ENCODE peak calls at places on chromosome 19, in six cellular contexts. One of them, this sample, is unnamed.

GRCh38 chr19:5166262-5166661 is 174.3 kb downstream of the PTPRS start:
- DNase-seq in stimulated activated CD4-positive, alpha-beta T cell treated with anti-CD3 and anti-CD28 coated beads, Interleukin-1b, Interleukin-23, amount 100 ng/mL, for 1 hour: no peak
- DNase-seq in right cardiac atrium: no peak
- DNase-seq in NCI-H1417 treated with DMSO at 0.1 percent for 48 hours: no peak
- DNase-seq in SK-N-SH: no peak
- DNase-seq in HFFc6: peak
- DNase-seq in this sample: peak

GRCh38 chr19:4457654-4458406 is at the start of gene UBXN6:
- DNase-seq in SK-N-SH: peak
- DNase-seq in right cardiac atrium: peak
- DNase-seq in stimulated activated CD4-positive, alpha-beta T cell treated with anti-CD3 and anti-CD28 coated beads, Interleukin-1b, Interleukin-23, amount 100 ng/mL, for 1 hour: peak
- DNase-seq in NCI-H1417 treated with DMSO at 0.1 percent for 48 hours: peak
- DNase-seq in HFFc6: peak
- DNase-seq in this sample: peak

GRCh38 chr19:7533925-7534480 is 1.5 kb upstream of the PNPLA6 start:
- DNase-seq in SK-N-SH: peak
- DNase-seq in stimulated activated CD4-positive, alpha-beta T cell treated with anti-CD3 and anti-CD28 coated beads, Interleukin-1b, Interleukin-23, amount 100 ng/mL, for 1 hour: peak
- DNase-seq in HFFc6: peak
- DNase-seq in NCI-H1417 treated with DMSO at 0.1 percent for 48 hours: peak
- DNase-seq in right cardiac atrium: peak
- DNase-seq in this sample: peak

GRCh38 chr19:10836478-10837325 is 690 bp upstream of the TMED1 start:
- DNase-seq in right cardiac atrium: peak
- DNase-seq in HFFc6: no peak
- DNase-seq in SK-N-SH: no peak
- DNase-seq in stimulated activated CD4-positive, alpha-beta T cell treated with anti-CD3 and anti-CD28 coated beads, Interleukin-1b, Interleukin-23, amount 100 ng/mL, for 1 hour: peak
- DNase-seq in NCI-H1417 treated with DMSO at 0.1 percent for 48 hours: no peak
- DNase-seq in this sample: peak

GRCh38 chr19:1252221-1252817 is 3.9 kb downstream of the MIDN start:
- DNase-seq in HFFc6: peak
- DNase-seq in SK-N-SH: peak
- DNase-seq in NCI-H1417 treated with DMSO at 0.1 percent for 48 hours: no peak
- DNase-seq in stimulated activated CD4-positive, alpha-beta T cell treated with anti-CD3 and anti-CD28 coated beads, Interleukin-1b, Interleukin-23, amount 100 ng/mL, for 1 hour: no peak
- DNase-seq in right cardiac atrium: peak
- DNase-seq in this sample: peak

GRCh38 chr19:41933131-41933458 is 4.8 kb upstream of the ERFL start:
- DNase-seq in NCI-H1417 treated with DMSO at 0.1 percent for 48 hours: no peak
- DNase-seq in SK-N-SH: no peak
- DNase-seq in stimulated activated CD4-positive, alpha-beta T cell treated with anti-CD3 and anti-CD28 coated beads, Interleukin-1b, Interleukin-23, amount 100 ng/mL, for 1 hour: no peak
- DNase-seq in HFFc6: no peak
- DNase-seq in right cardiac atrium: no peak
- DNase-seq in this sample: peak

GRCh38 chr19:7575426-7576040 is 20.1 kb upstream of the CAMSAP3 start:
- DNase-seq in right cardiac atrium: no peak
- DNase-seq in stimulated activated CD4-positive, alpha-beta T cell treated with anti-CD3 and anti-CD28 coated beads, Interleukin-1b, Interleukin-23, amount 100 ng/mL, for 1 hour: no peak
- DNase-seq in NCI-H1417 treated with DMSO at 0.1 percent for 48 hours: no peak
- DNase-seq in HFFc6: no peak
- DNase-seq in SK-N-SH: no peak
- DNase-seq in this sample: peak

GRCh38 chr19:37941820-37942515 is 35.0 kb downstream of the SIPA1L3 start:
- DNase-seq in NCI-H1417 treated with DMSO at 0.1 percent for 48 hours: no peak
- DNase-seq in HFFc6: no peak
- DNase-seq in SK-N-SH: no peak
- DNase-seq in stimulated activated CD4-positive, alpha-beta T cell treated with anti-CD3 and anti-CD28 coated beads, Interleukin-1b, Interleukin-23, amount 100 ng/mL, for 1 hour: no peak
- DNase-seq in right cardiac atrium: no peak
- DNase-seq in this sample: no peak

GRCh38 chr19:46586294-46586693 is 14.8 kb upstream of the CALM3 start:
- DNase-seq in stimulated activated CD4-positive, alpha-beta T cell treated with anti-CD3 and anti-CD28 coated beads, Interleukin-1b, Interleukin-23, amount 100 ng/mL, for 1 hour: no peak
- DNase-seq in right cardiac atrium: no peak
- DNase-seq in SK-N-SH: no peak
- DNase-seq in HFFc6: no peak
- DNase-seq in NCI-H1417 treated with DMSO at 0.1 percent for 48 hours: no peak
- DNase-seq in this sample: no peak

GRCh38 chr19:17240855-17241399 is 4.8 kb downstream of the NR2F6 start:
- DNase-seq in stimulated activated CD4-positive, alpha-beta T cell treated with anti-CD3 and anti-CD28 coated beads, Interleukin-1b, Interleukin-23, amount 100 ng/mL, for 1 hour: no peak
- DNase-seq in HFFc6: no peak
- DNase-seq in right cardiac atrium: no peak
- DNase-seq in NCI-H1417 treated with DMSO at 0.1 percent for 48 hours: no peak
- DNase-seq in SK-N-SH: no peak
- DNase-seq in this sample: peak

GRCh38 chr19:6023085-6023682 is 45.2 kb upstream of the RANBP3 start:
- DNase-seq in stimulated activated CD4-positive, alpha-beta T cell treated with anti-CD3 and anti-CD28 coated beads, Interleukin-1b, Interleukin-23, amount 100 ng/mL, for 1 hour: no peak
- DNase-seq in right cardiac atrium: no peak
- DNase-seq in HFFc6: peak
- DNase-seq in SK-N-SH: peak
- DNase-seq in NCI-H1417 treated with DMSO at 0.1 percent for 48 hours: no peak
- DNase-seq in this sample: peak

GRCh38 chr19:45975296-45975695 is 1.6 kb upstream of the NOVA2 start:
- DNase-seq in HFFc6: no peak
- DNase-seq in NCI-H1417 treated with DMSO at 0.1 percent for 48 hours: no peak
- DNase-seq in right cardiac atrium: no peak
- DNase-seq in SK-N-SH: no peak
- DNase-seq in stimulated activated CD4-positive, alpha-beta T cell treated with anti-CD3 and anti-CD28 coated beads, Interleukin-1b, Interleukin-23, amount 100 ng/mL, for 1 hour: no peak
- DNase-seq in this sample: no peak

GRCh38 chr19:46283771-46284170 is 13.1 kb upstream of the HIF3A start:
- DNase-seq in HFFc6: no peak
- DNase-seq in SK-N-SH: no peak
- DNase-seq in stimulated activated CD4-positive, alpha-beta T cell treated with anti-CD3 and anti-CD28 coated beads, Interleukin-1b, Interleukin-23, amount 100 ng/mL, for 1 hour: no peak
- DNase-seq in NCI-H1417 treated with DMSO at 0.1 percent for 48 hours: no peak
- DNase-seq in right cardiac atrium: peak
- DNase-seq in this sample: no peak

GRCh38 chr19:10315335-10316214 is at the start of gene FDX2:
- DNase-seq in right cardiac atrium: peak
- DNase-seq in SK-N-SH: peak
- DNase-seq in stimulated activated CD4-positive, alpha-beta T cell treated with anti-CD3 and anti-CD28 coated beads, Interleukin-1b, Interleukin-23, amount 100 ng/mL, for 1 hour: peak
- DNase-seq in HFFc6: peak
- DNase-seq in NCI-H1417 treated with DMSO at 0.1 percent for 48 hours: peak
- DNase-seq in this sample: peak

GRCh38 chr19:21052902-21053301 is 29.1 kb upstream of the ZNF714 start:
- DNase-seq in stimulated activated CD4-positive, alpha-beta T cell treated with anti-CD3 and anti-CD28 coated beads, Interleukin-1b, Interleukin-23, amount 100 ng/mL, for 1 hour: no peak
- DNase-seq in NCI-H1417 treated with DMSO at 0.1 percent for 48 hours: no peak
- DNase-seq in SK-N-SH: no peak
- DNase-seq in HFFc6: no peak
- DNase-seq in right cardiac atrium: no peak
- DNase-seq in this sample: no peak

GRCh38 chr19:53432088-53432661 is 391 bp downstream of the ZNF761 start:
- DNase-seq in SK-N-SH: peak
- DNase-seq in HFFc6: peak
- DNase-seq in stimulated activated CD4-positive, alpha-beta T cell treated with anti-CD3 and anti-CD28 coated beads, Interleukin-1b, Interleukin-23, amount 100 ng/mL, for 1 hour: no peak
- DNase-seq in right cardiac atrium: peak
- DNase-seq in NCI-H1417 treated with DMSO at 0.1 percent for 48 hours: no peak
- DNase-seq in this sample: peak

GRCh38 chr19:33698576-33699435 is 77.1 kb downstream of the CHST8 start:
- DNase-seq in HFFc6: no peak
- DNase-seq in SK-N-SH: peak
- DNase-seq in NCI-H1417 treated with DMSO at 0.1 percent for 48 hours: no peak
- DNase-seq in stimulated activated CD4-positive, alpha-beta T cell treated with anti-CD3 and anti-CD28 coated beads, Interleukin-1b, Interleukin-23, amount 100 ng/mL, for 1 hour: no peak
- DNase-seq in right cardiac atrium: no peak
- DNase-seq in this sample: peak

GRCh38 chr19:10353793-10354391 is 14.5 kb upstream of the ICAM3 start:
- DNase-seq in NCI-H1417 treated with DMSO at 0.1 percent for 48 hours: no peak
- DNase-seq in SK-N-SH: peak
- DNase-seq in right cardiac atrium: peak
- DNase-seq in stimulated activated CD4-positive, alpha-beta T cell treated with anti-CD3 and anti-CD28 coated beads, Interleukin-1b, Interleukin-23, amount 100 ng/mL, for 1 hour: peak
- DNase-seq in HFFc6: no peak
- DNase-seq in this sample: peak

GRCh38 chr19:16889429-16889882 is 657 bp downstream of the F2RL3 start:
- DNase-seq in right cardiac atrium: peak
- DNase-seq in stimulated activated CD4-positive, alpha-beta T cell treated with anti-CD3 and anti-CD28 coated beads, Interleukin-1b, Interleukin-23, amount 100 ng/mL, for 1 hour: no peak
- DNase-seq in HFFc6: no peak
- DNase-seq in SK-N-SH: peak
- DNase-seq in NCI-H1417 treated with DMSO at 0.1 percent for 48 hours: no peak
- DNase-seq in this sample: peak

GRCh38 chr19:1567116-1567847 is 843 bp downstream of the MEX3D start:
- DNase-seq in right cardiac atrium: peak
- DNase-seq in stimulated activated CD4-positive, alpha-beta T cell treated with anti-CD3 and anti-CD28 coated beads, Interleukin-1b, Interleukin-23, amount 100 ng/mL, for 1 hour: no peak
- DNase-seq in HFFc6: peak
- DNase-seq in SK-N-SH: peak
- DNase-seq in NCI-H1417 treated with DMSO at 0.1 percent for 48 hours: no peak
- DNase-seq in this sample: peak

GRCh38 chr19:1118999-1119398 is 15.2 kb downstream of the GPX4 start:
- DNase-seq in HFFc6: no peak
- DNase-seq in stimulated activated CD4-positive, alpha-beta T cell treated with anti-CD3 and anti-CD28 coated beads, Interleukin-1b, Interleukin-23, amount 100 ng/mL, for 1 hour: no peak
- DNase-seq in NCI-H1417 treated with DMSO at 0.1 percent for 48 hours: no peak
- DNase-seq in right cardiac atrium: peak
- DNase-seq in SK-N-SH: no peak
- DNase-seq in this sample: no peak

GRCh38 chr19:47697863-47698609 is 15.2 kb upstream of the EHD2 start:
- DNase-seq in HFFc6: peak
- DNase-seq in SK-N-SH: peak
- DNase-seq in stimulated activated CD4-positive, alpha-beta T cell treated with anti-CD3 and anti-CD28 coated beads, Interleukin-1b, Interleukin-23, amount 100 ng/mL, for 1 hour: peak
- DNase-seq in NCI-H1417 treated with DMSO at 0.1 percent for 48 hours: peak
- DNase-seq in right cardiac atrium: peak
- DNase-seq in this sample: peak

GRCh38 chr19:51572908-51573307 is 1.8 kb downstream of the ZNF175 start:
- DNase-seq in SK-N-SH: no peak
- DNase-seq in NCI-H1417 treated with DMSO at 0.1 percent for 48 hours: no peak
- DNase-seq in stimulated activated CD4-positive, alpha-beta T cell treated with anti-CD3 and anti-CD28 coated beads, Interleukin-1b, Interleukin-23, amount 100 ng/mL, for 1 hour: no peak
- DNase-seq in HFFc6: peak
- DNase-seq in right cardiac atrium: no peak
- DNase-seq in this sample: peak

GRCh38 chr19:15129856-15130580 is 22.8 kb downstream of the SYDE1 start:
- DNase-seq in stimulated activated CD4-positive, alpha-beta T cell treated with anti-CD3 and anti-CD28 coated beads, Interleukin-1b, Interleukin-23, amount 100 ng/mL, for 1 hour: no peak
- DNase-seq in HFFc6: no peak
- DNase-seq in NCI-H1417 treated with DMSO at 0.1 percent for 48 hours: no peak
- DNase-seq in right cardiac atrium: no peak
- DNase-seq in SK-N-SH: no peak
- DNase-seq in this sample: no peak

GRCh38 chr19:40565910-40566495 is 10.7 kb upstream of the SHKBP1 start:
- DNase-seq in stimulated activated CD4-positive, alpha-beta T cell treated with anti-CD3 and anti-CD28 coated beads, Interleukin-1b, Interleukin-23, amount 100 ng/mL, for 1 hour: no peak
- DNase-seq in right cardiac atrium: no peak
- DNase-seq in NCI-H1417 treated with DMSO at 0.1 percent for 48 hours: no peak
- DNase-seq in HFFc6: no peak
- DNase-seq in SK-N-SH: peak
- DNase-seq in this sample: peak

GRCh38 chr19:17575871-17576757 is 20.7 kb downstream of the COLGALT1 start:
- DNase-seq in SK-N-SH: peak
- DNase-seq in right cardiac atrium: no peak
- DNase-seq in NCI-H1417 treated with DMSO at 0.1 percent for 48 hours: no peak
- DNase-seq in stimulated activated CD4-positive, alpha-beta T cell treated with anti-CD3 and anti-CD28 coated beads, Interleukin-1b, Interleukin-23, amount 100 ng/mL, for 1 hour: no peak
- DNase-seq in HFFc6: no peak
- DNase-seq in this sample: peak

GRCh38 chr19:33472696-33473624 is 48.6 kb downstream of the PEPD start:
- DNase-seq in SK-N-SH: no peak
- DNase-seq in NCI-H1417 treated with DMSO at 0.1 percent for 48 hours: no peak
- DNase-seq in right cardiac atrium: no peak
- DNase-seq in HFFc6: peak
- DNase-seq in stimulated activated CD4-positive, alpha-beta T cell treated with anti-CD3 and anti-CD28 coated beads, Interleukin-1b, Interleukin-23, amount 100 ng/mL, for 1 hour: no peak
- DNase-seq in this sample: peak

GRCh38 chr19:2333027-2333806 is 4.7 kb downstream of the SPPL2B start:
- DNase-seq in stimulated activated CD4-positive, alpha-beta T cell treated with anti-CD3 and anti-CD28 coated beads, Interleukin-1b, Interleukin-23, amount 100 ng/mL, for 1 hour: no peak
- DNase-seq in SK-N-SH: no peak
- DNase-seq in NCI-H1417 treated with DMSO at 0.1 percent for 48 hours: no peak
- DNase-seq in right cardiac atrium: no peak
- DNase-seq in HFFc6: no peak
- DNase-seq in this sample: no peak

GRCh38 chr19:397321-397720 is 11.6 kb downstream of the C2CD4C start:
- DNase-seq in right cardiac atrium: no peak
- DNase-seq in stimulated activated CD4-positive, alpha-beta T cell treated with anti-CD3 and anti-CD28 coated beads, Interleukin-1b, Interleukin-23, amount 100 ng/mL, for 1 hour: no peak
- DNase-seq in HFFc6: no peak
- DNase-seq in SK-N-SH: no peak
- DNase-seq in NCI-H1417 treated with DMSO at 0.1 percent for 48 hours: no peak
- DNase-seq in this sample: peak

GRCh38 chr19:57708641-57709354 is at the start of gene ZNF154:
- DNase-seq in NCI-H1417 treated with DMSO at 0.1 percent for 48 hours: no peak
- DNase-seq in HFFc6: no peak
- DNase-seq in stimulated activated CD4-positive, alpha-beta T cell treated with anti-CD3 and anti-CD28 coated beads, Interleukin-1b, Interleukin-23, amount 100 ng/mL, for 1 hour: no peak
- DNase-seq in SK-N-SH: no peak
- DNase-seq in right cardiac atrium: peak
- DNase-seq in this sample: peak

GRCh38 chr19:58538257-58539168 is 5.4 kb upstream of the TRIM28 start:
- DNase-seq in stimulated activated CD4-positive, alpha-beta T cell treated with anti-CD3 and anti-CD28 coated beads, Interleukin-1b, Interleukin-23, amount 100 ng/mL, for 1 hour: no peak
- DNase-seq in SK-N-SH: no peak
- DNase-seq in HFFc6: no peak
- DNase-seq in NCI-H1417 treated with DMSO at 0.1 percent for 48 hours: peak
- DNase-seq in right cardiac atrium: peak
- DNase-seq in this sample: peak

GRCh38 chr19:51417107-51417806 is at the start of gene SIGLEC10:
- DNase-seq in HFFc6: no peak
- DNase-seq in stimulated activated CD4-positive, alpha-beta T cell treated with anti-CD3 and anti-CD28 coated beads, Interleukin-1b, Interleukin-23, amount 100 ng/mL, for 1 hour: no peak
- DNase-seq in SK-N-SH: no peak
- DNase-seq in NCI-H1417 treated with DMSO at 0.1 percent for 48 hours: no peak
- DNase-seq in right cardiac atrium: peak
- DNase-seq in this sample: no peak

GRCh38 chr19:3132971-3133792 is 2.7 kb upstream of the GNA15 start:
- DNase-seq in SK-N-SH: peak
- DNase-seq in right cardiac atrium: peak
- DNase-seq in NCI-H1417 treated with DMSO at 0.1 percent for 48 hours: peak
- DNase-seq in stimulated activated CD4-positive, alpha-beta T cell treated with anti-CD3 and anti-CD28 coated beads, Interleukin-1b, Interleukin-23, amount 100 ng/mL, for 1 hour: peak
- DNase-seq in HFFc6: peak
- DNase-seq in this sample: peak

GRCh38 chr19:48638831-48639381 is 1.7 kb upstream of the DBP start:
- DNase-seq in HFFc6: no peak
- DNase-seq in NCI-H1417 treated with DMSO at 0.1 percent for 48 hours: no peak
- DNase-seq in right cardiac atrium: no peak
- DNase-seq in stimulated activated CD4-positive, alpha-beta T cell treated with anti-CD3 and anti-CD28 coated beads, Interleukin-1b, Interleukin-23, amount 100 ng/mL, for 1 hour: no peak
- DNase-seq in SK-N-SH: peak
- DNase-seq in this sample: peak

GRCh38 chr19:21586341-21587116 is 81.1 kb downstream of the ZNF429 start:
- DNase-seq in NCI-H1417 treated with DMSO at 0.1 percent for 48 hours: no peak
- DNase-seq in right cardiac atrium: peak
- DNase-seq in SK-N-SH: peak
- DNase-seq in HFFc6: no peak
- DNase-seq in stimulated activated CD4-positive, alpha-beta T cell treated with anti-CD3 and anti-CD28 coated beads, Interleukin-1b, Interleukin-23, amount 100 ng/mL, for 1 hour: no peak
- DNase-seq in this sample: no peak

This sample was measured in osteoblast.